ENCODE peak calls at places on chromosomes 6 and 20, in eight cellular contexts. U is aorta; I is kidney tubule cell; S is stimulated activated naive CD4-positive, alpha-beta T cell; F is HT-29; G is caudate nucleus; D is hippocampal formation; K is dermis blood vessel endothelial cell. X is an unnamed sample.

GRCh38 chr6:137867685-137868509 is 838 bp downstream of the TNFAIP3 start:
- DNase-seq in G (no peak), K (peak; percentile 42), U (no peak), F (peak; percentile 20), S (peak; percentile 71), I (peak; percentile 49), D (no peak), X (peak; percentile 62)

GRCh38 chr20:44435630-44436335 is 39.9 kb upstream of the TTPAL start:
- DNase-seq in F (no peak), S (no peak), I (peak; percentile 35), K (peak; percentile 28), G (no peak), U (peak; percentile 2), D (no peak), X (no peak)

GRCh38 chr20:3350412-3350811 is 57.1 kb downstream of the DNAAF9 start:
- DNase-seq in D (no peak), I (no peak), U (no peak), K (no peak), S (no peak), G (no peak), F (no peak), X (no peak)

GRCh38 chr6:7697820-7698623 is 27.9 kb upstream of the BMP6 start:
- DNase-seq in I (peak; percentile 85), D (no peak), U (no peak), S (no peak), K (peak; percentile 74), F (no peak), G (no peak), X (no peak)

GRCh38 chr6:87482382-87482781 is 9.6 kb downstream of the SLC35A1 start:
- DNase-seq in U (no peak), D (no peak), F (no peak), I (no peak), K (no peak), G (no peak), S (no peak), X (no peak)

GRCh38 chr20:44336086-44336485 is 757 bp upstream of the R3HDML start:
- DNase-seq in S (no peak), D (no peak), K (no peak), G (no peak), U (no peak), I (no peak), F (no peak), X (no peak)

GRCh38 chr20:39899881-39900280 is 789.2 kb downstream of the MAFB start:
- DNase-seq in G (no peak), K (no peak), D (no peak), F (no peak), I (no peak), U (no peak), S (no peak), X (no peak)

GRCh38 chr20:38460040-38460623 is 12.5 kb upstream of the RALGAPB start:
- DNase-seq in G (no peak), I (peak; percentile 91), U (peak; percentile 2), F (peak; percentile 94), S (no peak), K (peak; percentile 94), D (no peak), X (peak; percentile 72)

GRCh38 chr6:43101497-43101896 is 25.4 kb downstream of the PTK7 start:
- DNase-seq in D (no peak), I (no peak), S (no peak), F (no peak), U (no peak), G (no peak), K (no peak), X (no peak)

GRCh38 chr20:24746351-24746685 is 202.8 kb upstream of the CST7 start:
- DNase-seq in F (no peak), U (no peak), I (peak; percentile 76), S (no peak), D (no peak), K (no peak), G (no peak), X (no peak)

GRCh38 chr6:160069050-160069454 is 52.6 kb upstream of the SLC22A1 start:
- DNase-seq in G (no peak), K (no peak), S (no peak), U (no peak), F (no peak), I (no peak), D (no peak), X (no peak)

GRCh38 chr6:13679996-13680395 is 31.6 kb downstream of the RANBP9 start:
- DNase-seq in U (no peak), I (no peak), K (no peak), F (no peak), D (no peak), G (no peak), S (no peak), X (no peak)

GRCh38 chr20:52075400-52075799 is 116.2 kb downstream of the ZFP64 start:
- DNase-seq in D (no peak), G (no peak), I (no peak), S (no peak), U (no peak), K (no peak), F (no peak), X (no peak)

GRCh38 chr6:40520683-40521082 is 66.5 kb downstream of the LRFN2 start:
- DNase-seq in D (no peak), I (no peak), S (no peak), K (no peak), U (no peak), G (no peak), F (no peak), X (no peak)

GRCh38 chr6:50819906-50820589 is 1.4 kb downstream of the TFAP2B start:
- DNase-seq in G (no peak), K (no peak), I (peak; percentile 43), D (no peak), F (no peak), U (peak; percentile 73), S (no peak), X (no peak)

GRCh38 chr6:149752600-149752999 is 3.1 kb downstream of the PCMT1 start:
- DNase-seq in S (no peak), D (no peak), U (no peak), K (no peak), G (no peak), F (no peak), I (no peak), X (no peak)

GRCh38 chr6:132251711-132252110 is 149.6 kb downstream of the MOXD1 start:
- DNase-seq in U (no peak), K (no peak), I (no peak), F (no peak), G (no peak), D (no peak), S (no peak), X (no peak)

GRCh38 chr6:148177589-148178233 is 164.9 kb upstream of the SASH1 start:
- DNase-seq in K (peak; percentile 86), S (no peak), D (peak; percentile 21), I (peak; percentile 63), F (peak; percentile 80), U (peak; percentile 91), G (peak; percentile 13), X (peak; percentile 79)

GRCh38 chr6:72553531-72554202 is 68.2 kb upstream of the KCNQ5 start:
- DNase-seq in I (peak; percentile 78), G (no peak), K (no peak), U (no peak), F (no peak), D (no peak), S (no peak), X (no peak)

GRCh38 chr6:15561447-15562199 is 101.2 kb downstream of the DTNBP1 start:
- DNase-seq in I (no peak), F (no peak), U (no peak), D (no peak), G (no peak), K (no peak), S (no peak), X (no peak)

GRCh38 chr6:128605961-128606360 is 85.6 kb upstream of the PTPRK start:
- DNase-seq in G (no peak), I (no peak), K (no peak), F (no peak), D (no peak), S (no peak), U (no peak), X (no peak)

GRCh38 chr20:24914388-24915241 is 34.5 kb upstream of the CST7 start:
- DNase-seq in S (no peak), D (no peak), F (no peak), I (no peak), U (no peak), K (no peak), G (no peak), X (no peak)

GRCh38 chr6:108176281-108177089 is 10.7 kb downstream of the NR2E1 start:
- DNase-seq in F (no peak), U (no peak), D (no peak), I (no peak), G (no peak), S (no peak), K (no peak), X (peak; percentile 32)

GRCh38 chr6:125688138-125688537 is 61.3 kb upstream of the HEY2 start:
- DNase-seq in F (no peak), I (no peak), K (no peak), U (no peak), D (no peak), S (no peak), G (no peak), X (no peak)

GRCh38 chr20:38293490-38294333 is 10.2 kb upstream of the BPI start:
- DNase-seq in D (no peak), U (no peak), K (no peak), G (no peak), I (no peak), S (no peak), F (no peak), X (no peak)

GRCh38 chr6:96520851-96521115 is 823 bp upstream of the UFL1 start:
- DNase-seq in S (no peak), U (no peak), I (peak; percentile 30), G (no peak), D (no peak), F (peak; percentile 55), K (peak; percentile 5), X (no peak)

GRCh38 chr6:125271486-125272159 is 30.1 kb downstream of the HDDC2 start:
- DNase-seq in G (no peak), I (no peak), K (no peak), F (no peak), S (no peak), U (no peak), D (no peak), X (no peak)

GRCh38 chr6:20868397-20869185 is 334.3 kb downstream of the CDKAL1 start:
- DNase-seq in D (no peak), U (no peak), G (no peak), S (no peak), K (no peak), F (no peak), I (no peak), X (peak; percentile 98)

GRCh38 chr6:134173007-134173690 is 120.7 kb upstream of the SLC2A12 start:
- DNase-seq in G (no peak), S (no peak), U (no peak), F (peak; percentile 15), I (peak; percentile 23), D (no peak), K (peak; percentile 35), X (no peak)

GRCh38 chr6:34177181-34177591 is 31.3 kb upstream of the GRM4 start:
- DNase-seq in I (no peak), G (no peak), D (no peak), F (no peak), S (no peak), U (peak; percentile 49), K (no peak), X (peak; percentile 70)

GRCh38 chr20:32204485-32205115 is 2.9 kb downstream of the PLAGL2 start:
- DNase-seq in U (no peak), K (no peak), D (no peak), G (no peak), S (no peak), I (no peak), F (no peak), X (no peak)